ENCODE peak calls at places on chromosomes 11 and 22, in seven cellular contexts. T is IMR-90, J is heart left ventricle, V is stomach, W is gastrocnemius medialis, F is kidney epithelial cell, C is brain microvascular endothelial cell. O is an unnamed sample.

GRCh38 chr11:23924226-23924625 is 572.6 kb upstream of the LUZP2 start:
- DNase-seq in F (no peak), W (no peak), V (no peak), T (no peak), C (no peak), J (no peak), O (no peak)

GRCh38 chr11:95150977-95151684 is 61.5 kb downstream of the ENDOD1 start:
- DNase-seq in J (peak; percentile 93), F (peak; percentile 41), W (peak; percentile 85), C (peak; percentile 87), V (peak; percentile 91), T (peak; percentile 78), O (peak; percentile 79)

GRCh38 chr22:46402505-46402904 is 67.0 kb downstream of the TRMU start:
- DNase-seq in C (no peak), V (no peak), F (no peak), W (no peak), T (no peak), J (no peak), O (no peak)

GRCh38 chr11:62069961-62070919 is 53.6 kb upstream of the INCENP start:
- DNase-seq in W (no peak), V (no peak), F (no peak), J (no peak), C (no peak), T (no peak), O (no peak)

GRCh38 chr11:5841797-5842196 is at the start of gene OR52E6:
- DNase-seq in W (no peak), F (no peak), V (no peak), T (no peak), J (no peak), C (no peak), O (no peak)

GRCh38 chr11:95067042-95067827 is 516 bp downstream of the SRSF8 start:
- DNase-seq in C (peak; percentile 65), W (peak; percentile 83), V (peak; percentile 82), J (peak; percentile 92), F (no peak), T (peak; percentile 72), O (no peak)

GRCh38 chr11:34644669-34645406 is 23.9 kb downstream of the EHF start:
- DNase-seq in T (peak; percentile 89), F (peak; percentile 72), J (no peak), V (no peak), C (peak; percentile 84), W (no peak), O (no peak)

GRCh38 chr11:62245271-62245753 is 3.3 kb downstream of the SCGB1D2 start:
- DNase-seq in J (no peak), T (peak; percentile 28), V (peak; percentile 28), W (no peak), C (peak; percentile 27), F (no peak), O (no peak)

GRCh38 chr11:119319136-119319701 is 2.3 kb upstream of the MCAM start:
- DNase-seq in F (no peak), W (no peak), T (no peak), J (no peak), C (no peak), V (no peak), O (no peak)

GRCh38 chr11:119319702-119320592 is 3.0 kb upstream of the MCAM start:
- DNase-seq in J (no peak), F (no peak), W (no peak), T (no peak), V (no peak), C (no peak), O (no peak)

GRCh38 chr11:119317592-119318239 is 786 bp upstream of the MCAM start:
- DNase-seq in W (no peak), T (no peak), V (no peak), C (no peak), F (no peak), J (no peak), O (no peak)

GRCh38 chr11:119316729-119317591 is at the start of gene MCAM:
- DNase-seq in C (no peak), F (no peak), T (peak; percentile 48), J (peak; percentile 68), W (no peak), V (no peak), O (no peak)

DNA sequence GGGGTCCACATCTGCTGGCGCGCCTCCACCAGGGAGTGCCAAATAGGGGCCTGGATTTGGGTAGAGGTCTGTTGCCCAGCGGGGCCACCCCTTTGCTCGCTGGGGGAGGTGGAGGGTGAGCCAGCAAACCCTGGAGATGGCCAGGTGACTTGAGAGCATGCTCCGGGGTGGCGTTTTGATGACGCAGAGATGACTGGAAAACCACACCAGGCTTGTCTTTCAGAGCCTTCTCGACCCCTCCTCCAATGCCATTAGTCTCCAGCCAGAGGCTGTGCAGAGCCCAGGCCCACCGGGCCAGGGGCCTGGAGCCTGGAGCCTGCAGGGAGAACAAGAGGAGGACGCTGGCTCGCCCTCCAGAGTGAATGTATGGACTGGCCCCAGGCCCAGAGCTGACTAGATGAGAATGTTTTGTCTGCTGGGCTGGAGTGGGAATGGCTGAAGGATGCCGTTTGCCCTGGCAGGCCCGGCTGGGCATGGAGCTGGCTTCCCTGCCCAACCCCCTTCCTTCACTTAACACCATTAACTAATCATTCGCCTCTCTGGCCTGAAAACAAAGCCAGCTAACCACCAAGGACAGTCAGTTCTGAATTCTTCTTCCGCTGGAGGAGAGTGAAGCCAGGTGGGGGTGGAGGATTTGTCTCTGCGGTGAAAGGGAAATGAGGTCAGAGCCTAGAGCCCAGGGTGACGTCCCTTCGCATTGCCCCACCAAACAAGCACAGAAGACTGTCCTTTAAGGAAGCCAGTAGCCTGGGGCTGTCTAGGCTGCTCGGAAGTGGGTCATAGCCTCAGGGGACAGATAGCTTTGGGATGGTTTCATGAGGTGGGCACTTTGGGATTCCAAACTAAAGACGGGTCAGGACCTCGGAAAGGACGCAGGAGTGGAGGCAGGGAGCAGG is 1.6 kb upstream of the MCAM start:
- DNase-seq in F (peak; percentile 58), V (no peak), J (peak; percentile 38), C (peak; percentile 60), W (no peak), T (peak; percentile 81), O (no peak)
- H3K4me3 ChIP-seq in F (no peak overlapping the region), V (no peak overlapping the region), J (no peak overlapping the region), C (no peak overlapping the region), W (no peak overlapping the region), T (no peak overlapping the region), O (no peak overlapping the region)

GRCh38 chr11:115141715-115142114 is 362.5 kb downstream of the CADM1 start:
- DNase-seq in V (no peak), F (no peak), T (no peak), J (no peak), W (no peak), C (no peak), O (no peak)

GRCh38 chr11:115145316-115145715 is 358.9 kb downstream of the CADM1 start:
- DNase-seq in C (no peak), F (no peak), J (no peak), T (no peak), W (no peak), V (no peak), O (no peak)

GRCh38 chr11:115141221-115141620 is 363.0 kb downstream of the CADM1 start:
- DNase-seq in F (no peak), V (no peak), W (no peak), C (no peak), T (no peak), J (no peak), O (no peak)

GRCh38 chr11:115146425-115146824 is 357.8 kb downstream of the CADM1 start:
- DNase-seq in T (no peak), F (no peak), C (no peak), W (no peak), J (no peak), V (no peak), O (no peak)

GRCh38 chr11:115144014-115144413 is 360.2 kb downstream of the CADM1 start:
- DNase-seq in T (no peak), C (no peak), F (no peak), W (no peak), J (no peak), V (no peak), O (no peak)
- TF ChIP-seq CTCF in T (no peak), C (no peak), F (no peak), W (no peak), J (no peak), V (no peak), O (no peak)

DNA sequence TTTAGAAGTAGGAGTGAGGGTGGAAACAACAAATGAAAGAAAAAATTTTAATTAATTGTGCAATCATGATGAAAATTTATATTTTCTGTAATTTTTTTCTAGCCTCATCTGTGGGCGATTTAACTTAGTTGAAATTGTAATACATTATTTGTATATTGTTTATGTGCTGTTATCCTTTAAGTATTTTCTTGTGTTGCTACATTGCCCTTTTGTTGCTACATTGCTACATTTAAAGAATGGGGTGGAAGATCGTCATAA is 106.2 kb upstream of the OR4B1 start:
- DNase-seq in J (no peak), F (no peak), V (no peak), C (no peak), W (no peak), T (no peak), O (no peak)
- H3K4me3 ChIP-seq in J (no peak overlapping the region), F (no peak overlapping the region), V (no peak overlapping the region), C (no peak overlapping the region), W (no peak overlapping the region), T (no peak overlapping the region), O (no peak overlapping the region)

GRCh38 chr22:35102663-35103062 is 36.7 kb downstream of the ISX start:
- DNase-seq in J (no peak), F (peak; percentile 41), C (peak; percentile 12), W (no peak), T (peak; percentile 2), V (no peak), O (no peak)
- TF ChIP-seq CTCF in J (no peak), F (no peak), C (no peak), W (no peak), T (no peak), V (no peak), O (no peak)